ENCODE peak calls at places on chromosomes 11 and 22, in nine cellular contexts. Z is stimulated activated CD4-positive, alpha-beta T cell treated with anti-CD3 and anti-CD28 coated beads, Interleukin-1b, Interleukin-23, amount 100 ng/mL, for 4 hours; V is NCI-H446; C is ureter; M is HS-5; N is breast epithelium; G is endothelial cell; F is activated CD8-positive, alpha-beta memory T cell treated with anti-CD3 and anti-CD28 coated beads, Interleukin-2, amount 50 U/mL, for 48 hours; O is AG09309. Y is an unnamed sample.

GRCh38 chr11:80844110-80844509 is 1403.3 kb upstream of the TENM4 start:
- DNase-seq in Z (no peak), V (no peak), C (no peak), M (no peak), N (no peak), G (no peak), F (no peak), O (no peak), Y (no peak)

GRCh38 chr11:62061356-62062222 is 62.2 kb upstream of the INCENP start:
- DNase-seq in Z (no peak), V (no peak), C (no peak), M (no peak), N (no peak), G (no peak), F (no peak), O (no peak), Y (no peak)

GRCh38 chr11:97966901-97967300 is 1053.8 kb upstream of the CNTN5 start:
- DNase-seq in Z (no peak), V (no peak), C (no peak), M (no peak), N (no peak), G (no peak), F (no peak), O (no peak), Y (no peak)

GRCh38 chr11:105910095-105910715 is 111.8 kb downstream of the MSANTD4 start:
- DNase-seq in Z (no peak), V (no peak), C (no peak), M (no peak), N (no peak), G (no peak), F (no peak), O (no peak), Y (no peak)

GRCh38 chr22:21587803-21588611 is 20.5 kb downstream of the UBE2L3 start:
- DNase-seq in Z (no peak), V (peak; percentile 53), C (no peak), M (no peak), N (no peak), G (no peak), F (peak; percentile 66), O (no peak), Y (no peak)

GRCh38 chr11:7638710-7639642 is 34.3 kb downstream of the CYB5R2 start:
- DNase-seq in Z (no peak), V (peak; percentile 45), C (peak; percentile 33), M (no peak), N (no peak), G (no peak), F (peak; percentile 3), O (no peak), Y (no peak)

GRCh38 chr11:125072210-125072960 is 9.3 kb downstream of the SLC37A2 start:
- DNase-seq in Z (no peak), V (no peak), C (no peak), M (no peak), N (no peak), G (no peak), F (no peak), O (no peak), Y (no peak)

GRCh38 chr11:33994937-33995336 is 56.6 kb upstream of the CAPRIN1 start:
- DNase-seq in Z (no peak), V (no peak), C (no peak), M (no peak), N (no peak), G (no peak), F (no peak), O (no peak), Y (no peak)

GRCh38 chr11:12170984-12171383 is 60.6 kb downstream of the MICAL2 start:
- DNase-seq in Z (no peak), V (peak; percentile 37), C (peak; percentile 48), M (no peak), N (no peak), G (no peak), F (no peak), O (no peak), Y (no peak)

GRCh38 chr11:111796696-111797095 is 30.5 kb upstream of the PPP2R1B start:
- DNase-seq in Z (no peak), V (peak; percentile 98), C (no peak), M (no peak), N (no peak), G (no peak), F (no peak), O (no peak), Y (no peak)

GRCh38 chr11:28383471-28383870 is 275.3 kb downstream of the METTL15 start:
- DNase-seq in Z (no peak), V (no peak), C (no peak), M (no peak), N (no peak), G (no peak), F (no peak), O (peak; percentile 47), Y (peak; percentile 49)

GRCh38 chr22:45917146-45917545 is 59.8 kb downstream of the WNT7B start:
- DNase-seq in Z (no peak), V (no peak), C (no peak), M (no peak), N (no peak), G (no peak), F (no peak), O (no peak), Y (no peak)

GRCh38 chr11:16982256-16982671 is 31.9 kb downstream of the PLEKHA7 start:
- DNase-seq in Z (no peak), V (no peak), C (peak; percentile 55), M (no peak), N (no peak), G (no peak), F (no peak), O (no peak), Y (no peak)

GRCh38 chr11:101566626-101567025 is 17.2 kb downstream of the TRPC6 start:
- DNase-seq in Z (no peak), V (no peak), C (no peak), M (no peak), N (no peak), G (no peak), F (no peak), O (no peak), Y (no peak)

GRCh38 chr11:1744137-1744878 is 6.1 kb downstream of the IFITM10 start:
- DNase-seq in Z (no peak), V (no peak), C (peak; percentile 47), M (no peak), N (peak; percentile 51), G (no peak), F (peak; percentile 30), O (no peak), Y (no peak)

GRCh38 chr11:30586251-30587144 is at the start of gene MPPED2:
- DNase-seq in Z (no peak), V (no peak), C (peak; percentile 51), M (no peak), N (peak; percentile 63), G (peak; percentile 73), F (peak; percentile 65), O (no peak), Y (no peak)

GRCh38 chr22:36180038-36180880 is 19.7 kb upstream of the APOL3 start:
- DNase-seq in Z (peak; percentile 85), V (peak; percentile 46), C (peak; percentile 89), M (no peak), N (peak; percentile 78), G (peak; percentile 91), F (peak; percentile 97), O (no peak), Y (no peak)

GRCh38 chr22:21624120-21624879 is 5.5 kb downstream of the YDJC start:
- DNase-seq in Z (no peak), V (peak; percentile 51), C (no peak), M (no peak), N (no peak), G (peak; percentile 63), F (peak; percentile 87), O (no peak), Y (no peak)

GRCh38 chr11:15006139-15006759 is 34.1 kb upstream of the CALCA start:
- DNase-seq in Z (no peak), V (no peak), C (no peak), M (peak; percentile 29), N (no peak), G (no peak), F (no peak), O (peak; percentile 3), Y (no peak)

GRCh38 chr11:61042961-61043540 is 59.2 kb upstream of the CD5 start:
- DNase-seq in Z (no peak), V (no peak), C (no peak), M (no peak), N (no peak), G (no peak), F (no peak), O (no peak), Y (no peak)

GRCh38 chr11:57248780-57249383 is 11.8 kb upstream of the APLNR start:
- DNase-seq in Z (no peak), V (peak; percentile 77), C (peak; percentile 66), M (peak; percentile 20), N (no peak), G (peak; percentile 83), F (peak; percentile 56), O (peak; percentile 33), Y (no peak)

GRCh38 chr11:19725379-19726079 is 12.9 kb downstream of the NAV2 start:
- DNase-seq in Z (no peak), V (no peak), C (no peak), M (no peak), N (no peak), G (no peak), F (no peak), O (no peak), Y (no peak)

GRCh38 chr11:135074397-135074998 is 662.5 kb upstream of the B3GAT1 start:
- DNase-seq in Z (no peak), V (peak; percentile 16), C (no peak), M (no peak), N (no peak), G (no peak), F (no peak), O (no peak), Y (no peak)

GRCh38 chr11:73752216-73752867 is 8.5 kb downstream of the RAB6A start:
- DNase-seq in Z (no peak), V (no peak), C (no peak), M (no peak), N (no peak), G (no peak), F (no peak), O (no peak), Y (no peak)

GRCh38 chr11:107849791-107850190 is 8.8 kb downstream of the SLC35F2 start:
- DNase-seq in Z (no peak), V (no peak), C (no peak), M (no peak), N (no peak), G (no peak), F (no peak), O (no peak), Y (no peak)

GRCh38 chr11:118117790-118118601 is 31.2 kb upstream of the SMIM35 start:
- DNase-seq in Z (no peak), V (no peak), C (no peak), M (no peak), N (no peak), G (no peak), F (no peak), O (no peak), Y (no peak)

GRCh38 chr11:111916768-111917167 is 1.9 kb upstream of the C11orf52 start:
- DNase-seq in Z (no peak), V (no peak), C (no peak), M (no peak), N (no peak), G (no peak), F (no peak), O (no peak), Y (no peak)

GRCh38 chr22:45203150-45203974 is 37.3 kb downstream of the KIAA0930 start:
- DNase-seq in Z (no peak), V (no peak), C (no peak), M (no peak), N (peak; percentile 24), G (no peak), F (no peak), O (no peak), Y (no peak)

GRCh38 chr22:49956914-49957825 is 3.4 kb upstream of the PIM3 start:
- DNase-seq in Z (no peak), V (no peak), C (no peak), M (no peak), N (no peak), G (no peak), F (no peak), O (no peak), Y (no peak)

GRCh38 chr11:75313457-75314272 is 37.8 kb downstream of the ARRB1 start:
- DNase-seq in Z (no peak), V (no peak), C (no peak), M (no peak), N (no peak), G (no peak), F (no peak), O (no peak), Y (no peak)

GRCh38 chr11:131129474-131129873 is 213.2 kb upstream of the SNX19 start:
- DNase-seq in Z (no peak), V (no peak), C (no peak), M (no peak), N (no peak), G (no peak), F (no peak), O (no peak), Y (no peak)